ENCODE peak calls at places on chromosome 10, in eight cellular contexts. T, Y, P, R, G, M, C and U are unnamed samples.

GRCh38 chr10:89793649-89794254 is 92.4 kb downstream of the KIF20B start:
- DNase-seq in T (no peak), Y (peak; percentile 21), P (no peak), R (peak; percentile 24), G (peak; percentile 74), M (peak; percentile 73), C (peak; percentile 21), U (peak; percentile 50)

GRCh38 chr10:100969175-100970075 is at the start of gene SEMA4G:
- DNase-seq in T (peak; percentile 59), Y (peak; percentile 67), P (peak; percentile 69), R (peak; percentile 36), G (peak; percentile 12), M (peak; percentile 21), C (no peak), U (peak; percentile 58)

GRCh38 chr10:31001740-31002139 is 29.9 kb downstream of the ZNF438 start:
- DNase-seq in T (no peak), Y (no peak), P (no peak), R (no peak), G (no peak), M (no peak), C (no peak), U (no peak)

GRCh38 chr10:78968300-78968943 is 100.3 kb upstream of the ZMIZ1 start:
- DNase-seq in T (no peak), Y (no peak), P (no peak), R (peak; percentile 83), G (no peak), M (no peak), C (no peak), U (no peak)

GRCh38 chr10:94225589-94225988 is 137.2 kb downstream of the NOC3L start:
- DNase-seq in T (no peak), Y (no peak), P (no peak), R (no peak), G (no peak), M (no peak), C (no peak), U (no peak)

GRCh38 chr10:8873310-8873709 is 818.8 kb downstream of the GATA3 start:
- DNase-seq in T (no peak), Y (no peak), P (no peak), R (no peak), G (no peak), M (no peak), C (no peak), U (no peak)

GRCh38 chr10:20355011-20355410 is 538.8 kb downstream of the PLXDC2 start:
- DNase-seq in T (no peak), Y (no peak), P (no peak), R (no peak), G (no peak), M (no peak), C (no peak), U (no peak)

GRCh38 chr10:70272925-70273316 is 10.9 kb downstream of the NPFFR1 start:
- DNase-seq in T (no peak), Y (no peak), P (no peak), R (no peak), G (peak; percentile 41), M (no peak), C (no peak), U (no peak)

GRCh38 chr10:91082447-91082846 is 138.0 kb upstream of the PCGF5 start:
- DNase-seq in T (no peak), Y (no peak), P (no peak), R (no peak), G (no peak), M (no peak), C (no peak), U (no peak)

GRCh38 chr10:13291821-13292773 is 7.8 kb downstream of the PHYH start:
- DNase-seq in T (no peak), Y (no peak), P (no peak), R (no peak), G (no peak), M (no peak), C (no peak), U (no peak)

GRCh38 chr10:125333209-125333591 is 172.8 kb upstream of the CTBP2 start:
- DNase-seq in T (no peak), Y (no peak), P (no peak), R (no peak), G (no peak), M (no peak), C (no peak), U (no peak)

GRCh38 chr10:72834183-72834825 is 59.2 kb upstream of the OIT3 start:
- DNase-seq in T (no peak), Y (peak; percentile 1), P (no peak), R (peak; percentile 43), G (peak; percentile 76), M (peak; percentile 48), C (peak; percentile 50), U (peak; percentile 69)

GRCh38 chr10:44426247-44427034 is 41.5 kb upstream of the CXCL12 start:
- DNase-seq in T (no peak), Y (no peak), P (no peak), R (no peak), G (no peak), M (no peak), C (no peak), U (no peak)

GRCh38 chr10:104766341-104766740 is 125.3 kb downstream of the SORCS3 start:
- DNase-seq in T (no peak), Y (no peak), P (no peak), R (no peak), G (no peak), M (peak; percentile 67), C (no peak), U (no peak)

GRCh38 chr10:63465293-63466167 is at the start of gene JMJD1C:
- DNase-seq in T (peak; percentile 82), Y (peak; percentile 63), P (peak; percentile 86), R (peak; percentile 83), G (peak; percentile 84), M (peak; percentile 72), C (peak; percentile 85), U (peak; percentile 82)

GRCh38 chr10:124738441-124738840 is 5.7 kb downstream of the FAM53B start:
- DNase-seq in T (no peak), Y (no peak), P (no peak), R (no peak), G (no peak), M (no peak), C (no peak), U (no peak)

GRCh38 chr10:620417-620816 is 69.1 kb downstream of the DIP2C start:
- DNase-seq in T (no peak), Y (no peak), P (no peak), R (no peak), G (no peak), M (no peak), C (no peak), U (no peak)

GRCh38 chr10:127157506-127158205 is 38.7 kb downstream of the INSYN2A start:
- DNase-seq in T (no peak), Y (no peak), P (no peak), R (no peak), G (peak; percentile 23), M (no peak), C (no peak), U (no peak)

GRCh38 chr10:14017380-14017943 is 313.3 kb downstream of the FRMD4A start:
- DNase-seq in T (no peak), Y (no peak), P (no peak), R (no peak), G (peak; percentile 48), M (no peak), C (no peak), U (no peak)

GRCh38 chr10:101694056-101694673 is 805 bp downstream of the FBXW4 start:
- DNase-seq in T (peak; percentile 73), Y (no peak), P (peak; percentile 73), R (peak; percentile 60), G (peak; percentile 39), M (no peak), C (peak; percentile 60), U (peak; percentile 80)

GRCh38 chr10:10353326-10353725 is 664.3 kb upstream of the CELF2 start:
- DNase-seq in T (no peak), Y (no peak), P (no peak), R (no peak), G (no peak), M (no peak), C (no peak), U (no peak)

GRCh38 chr10:77835669-77836086 is 90.9 kb downstream of the DLG5 start:
- DNase-seq in T (no peak), Y (no peak), P (no peak), R (peak; percentile 90), G (no peak), M (no peak), C (peak; percentile 65), U (no peak)

GRCh38 chr10:25536027-25536426 is 361.2 kb downstream of the GPR158 start:
- DNase-seq in T (no peak), Y (no peak), P (no peak), R (no peak), G (no peak), M (no peak), C (no peak), U (no peak)

GRCh38 chr10:132392811-132393694 is 3.9 kb upstream of the PWWP2B start:
- DNase-seq in T (peak; percentile 5), Y (no peak), P (no peak), R (no peak), G (peak; percentile 47), M (no peak), C (no peak), U (no peak)

GRCh38 chr10:7405637-7406036 is 5.2 kb downstream of the SFMBT2 start:
- DNase-seq in T (no peak), Y (no peak), P (no peak), R (no peak), G (no peak), M (no peak), C (no peak), U (no peak)

DNA sequence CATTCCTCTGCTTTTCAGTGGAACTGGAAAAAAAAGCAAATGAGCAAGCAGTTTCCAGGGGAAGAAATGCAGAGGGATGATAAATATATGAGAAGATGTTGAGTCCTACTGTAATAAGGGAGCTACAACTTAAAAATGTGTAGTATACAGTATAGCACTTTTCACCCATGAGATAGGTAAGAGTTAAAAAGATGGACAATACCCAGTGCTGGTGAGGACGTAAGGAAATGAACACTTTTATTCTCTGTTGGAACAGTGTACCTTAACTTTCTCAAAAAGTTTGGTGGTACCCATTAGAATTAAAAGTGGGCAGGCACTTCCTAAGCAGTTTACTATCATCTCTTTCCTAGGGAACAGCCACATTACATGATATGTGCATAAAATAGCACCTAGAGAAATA is 2.7 kb upstream of the FAM170B start:
- DNase-seq in T (no peak), Y (no peak), P (no peak), R (no peak), G (no peak), M (no peak), C (no peak), U (no peak)
- TF ChIP-seq POLR2A in T (no peak), Y (no peak), P (no peak), R (no peak), G (no peak), M (no peak), C (no peak), U (no peak)

GRCh38 chr10:60733826-60734225 is 44.5 kb upstream of the CDK1 start:
- DNase-seq in T (no peak), Y (no peak), P (no peak), R (peak; percentile 61), G (no peak), M (no peak), C (no peak), U (no peak)
- H3K27ac ChIP-seq in T (peak overlapping the region; percentile 84), Y (no peak overlapping the region), P (no peak overlapping the region), R (peak overlapping the region; percentile 95), G (no peak overlapping the region), M (no peak overlapping the region), C (no peak overlapping the region), U (no peak overlapping the region)

GRCh38 chr10:28135258-28135657 is 136.4 kb upstream of the ODAD2 start:
- DNase-seq in T (no peak), Y (no peak), P (no peak), R (no peak), G (peak; percentile 16), M (no peak), C (no peak), U (no peak)
- TF ChIP-seq CTCF in T (no peak), Y (no peak), P (no peak), R (no peak), G (peak; percentile 40), M (no peak), C (no peak), U (no peak)

GRCh38 chr10:58512470-58513188 is at the start of gene BICC1:
- DNase-seq in T (peak; percentile 33), Y (no peak), P (peak; percentile 57), R (peak; percentile 47), G (peak; percentile 38), M (no peak), C (peak; percentile 50), U (peak; percentile 72)
- TF ChIP-seq POLR2A in T (no peak), Y (no peak), P (no peak), R (no peak), G (no peak), M (no peak), C (no peak), U (no peak)